ENCODE peak calls at places on chromosomes 13 and 19, in seven cellular contexts. One of them, this sample, is unnamed.

GRCh38 chr13:36920612-36921185 is 661 bp upstream of the SMAD9 start:
- DNase-seq in activated T-cell treated with anti-CD3 and anti-CD28 coated beads, Interleukin-2, amount 50 U/mL, for 72 hours: no peak
- DNase-seq in prostate gland: no peak
- DNase-seq in IMR-90: no peak
- DNase-seq in AG04449: no peak
- DNase-seq in HEK293T: no peak
- DNase-seq in fibroblast of mammary gland: no peak
- DNase-seq in this sample: no peak

GRCh38 chr13:71759506-71760225 is 107.3 kb downstream of the DACH1 start:
- DNase-seq in AG04449: no peak
- DNase-seq in fibroblast of mammary gland: no peak
- DNase-seq in HEK293T: no peak
- DNase-seq in prostate gland: no peak
- DNase-seq in activated T-cell treated with anti-CD3 and anti-CD28 coated beads, Interleukin-2, amount 50 U/mL, for 72 hours: no peak
- DNase-seq in IMR-90: no peak
- DNase-seq in this sample: no peak

GRCh38 chr19:8397746-8398721 is 7.9 kb downstream of the RAB11B start:
- DNase-seq in prostate gland: no peak
- DNase-seq in HEK293T: no peak
- DNase-seq in AG04449: no peak
- DNase-seq in fibroblast of mammary gland: no peak
- DNase-seq in activated T-cell treated with anti-CD3 and anti-CD28 coated beads, Interleukin-2, amount 50 U/mL, for 72 hours: no peak
- DNase-seq in IMR-90: no peak
- DNase-seq in this sample: no peak

GRCh38 chr13:26480246-26480855 is 77.1 kb upstream of the WASF3 start:
- DNase-seq in IMR-90: peak
- DNase-seq in AG04449: no peak
- DNase-seq in fibroblast of mammary gland: no peak
- DNase-seq in activated T-cell treated with anti-CD3 and anti-CD28 coated beads, Interleukin-2, amount 50 U/mL, for 72 hours: no peak
- DNase-seq in HEK293T: no peak
- DNase-seq in prostate gland: no peak
- DNase-seq in this sample: peak

GRCh38 chr19:7590256-7590655 is 5.4 kb upstream of the CAMSAP3 start:
- DNase-seq in IMR-90: no peak
- DNase-seq in prostate gland: peak
- DNase-seq in fibroblast of mammary gland: no peak
- DNase-seq in activated T-cell treated with anti-CD3 and anti-CD28 coated beads, Interleukin-2, amount 50 U/mL, for 72 hours: no peak
- DNase-seq in AG04449: no peak
- DNase-seq in HEK293T: no peak
- DNase-seq in this sample: no peak

GRCh38 chr13:78298657-78299056 is 304.7 kb downstream of the POU4F1 start:
- DNase-seq in AG04449: no peak
- DNase-seq in activated T-cell treated with anti-CD3 and anti-CD28 coated beads, Interleukin-2, amount 50 U/mL, for 72 hours: no peak
- DNase-seq in IMR-90: no peak
- DNase-seq in HEK293T: no peak
- DNase-seq in fibroblast of mammary gland: peak
- DNase-seq in prostate gland: no peak
- DNase-seq in this sample: no peak

GRCh38 chr13:55007681-55008080 is 1979.1 kb downstream of the OLFM4 start:
- DNase-seq in HEK293T: no peak
- DNase-seq in prostate gland: no peak
- DNase-seq in fibroblast of mammary gland: no peak
- DNase-seq in activated T-cell treated with anti-CD3 and anti-CD28 coated beads, Interleukin-2, amount 50 U/mL, for 72 hours: no peak
- DNase-seq in IMR-90: no peak
- DNase-seq in AG04449: no peak
- DNase-seq in this sample: no peak

GRCh38 chr19:9043524-9043923 is 33.3 kb upstream of the MUC16 start:
- DNase-seq in HEK293T: no peak
- DNase-seq in prostate gland: no peak
- DNase-seq in activated T-cell treated with anti-CD3 and anti-CD28 coated beads, Interleukin-2, amount 50 U/mL, for 72 hours: no peak
- DNase-seq in fibroblast of mammary gland: no peak
- DNase-seq in AG04449: no peak
- DNase-seq in IMR-90: no peak
- DNase-seq in this sample: no peak